ENCODE peak calls at places on chromosomes 7 and 10, in ten cellular contexts. J, C, M, L, T, G, S, X, H and D are unnamed samples.

GRCh38 chr10:73894245-73894971 is 16.5 kb upstream of the PLAU start:
- DNase-seq in J (no peak), C (no peak), M (no peak), L (no peak), T (no peak), G (no peak), S (no peak), X (no peak), H (peak), D (no peak)

GRCh38 chr7:1645071-1646015 is 24.7 kb upstream of the ELFN1 start:
- DNase-seq in J (no peak), C (no peak), M (no peak), L (no peak), T (no peak), G (no peak), S (no peak), X (no peak), H (no peak), D (no peak)

GRCh38 chr7:137266764-137267163 is 76.8 kb downstream of the PTN start:
- DNase-seq in J (no peak), C (no peak), M (no peak), L (no peak), T (no peak), G (no peak), S (no peak), X (no peak), H (no peak), D (no peak)

GRCh38 chr7:40008218-40008815 is 58.3 kb downstream of the CDK13 start:
- DNase-seq in J (no peak), C (no peak), M (no peak), L (no peak), T (no peak), G (no peak), S (no peak), X (no peak), H (peak), D (no peak)

GRCh38 chr10:79588800-79589199 is 21.9 kb upstream of the SFTPA1 start:
- DNase-seq in J (no peak), C (no peak), M (no peak), L (no peak), T (no peak), G (no peak), S (no peak), X (no peak), H (no peak), D (no peak)

GRCh38 chr7:158973440-158973839 is 117.1 kb downstream of the DYNC2I1 start:
- DNase-seq in J (no peak), C (no peak), M (no peak), L (no peak), T (no peak), G (peak), S (no peak), X (no peak), H (no peak), D (no peak)

GRCh38 chr7:40192036-40192435 is 57.2 kb downstream of the SUGCT start:
- DNase-seq in J (no peak), C (no peak), M (no peak), L (no peak), T (no peak), G (no peak), S (no peak), X (no peak), H (no peak), D (no peak)

GRCh38 chr7:20111821-20112542 is 105.2 kb downstream of the MACC1 start:
- DNase-seq in J (no peak), C (no peak), M (no peak), L (no peak), T (no peak), G (no peak), S (no peak), X (no peak), H (no peak), D (no peak)

GRCh38 chr10:107548301-107548700 is 383.8 kb upstream of the SORCS1 start:
- DNase-seq in J (no peak), C (no peak), M (no peak), L (peak), T (no peak), G (no peak), S (no peak), X (no peak), H (no peak), D (no peak)

GRCh38 chr10:122018951-122019413 is 30.0 kb downstream of the TACC2 start:
- DNase-seq in J (no peak), C (no peak), M (no peak), L (no peak), T (no peak), G (no peak), S (no peak), X (no peak), H (peak), D (peak)

GRCh38 chr7:4307645-4308590 is 374.2 kb upstream of the FOXK1 start:
- DNase-seq in J (no peak), C (no peak), M (no peak), L (no peak), T (no peak), G (no peak), S (no peak), X (no peak), H (no peak), D (no peak)

GRCh38 chr7:117010375-117011133 is 57.3 kb downstream of the ST7 start:
- DNase-seq in J (no peak), C (no peak), M (no peak), L (no peak), T (no peak), G (no peak), S (no peak), X (no peak), H (no peak), D (no peak)

GRCh38 chr10:30542001-30542861 is 87.3 kb downstream of the LYZL2 start:
- DNase-seq in J (no peak), C (no peak), M (no peak), L (no peak), T (no peak), G (no peak), S (no peak), X (no peak), H (no peak), D (no peak)

GRCh38 chr7:146544748-146545147 is 428.1 kb downstream of the CNTNAP2 start:
- DNase-seq in J (no peak), C (no peak), M (no peak), L (no peak), T (no peak), G (no peak), S (no peak), X (no peak), H (no peak), D (no peak)

GRCh38 chr10:76981251-76981650 is 656.4 kb downstream of the KCNMA1 start:
- DNase-seq in J (no peak), C (no peak), M (no peak), L (peak), T (no peak), G (no peak), S (no peak), X (no peak), H (no peak), D (no peak)

GRCh38 chr10:126041804-126042231 is 145.5 kb downstream of the FANK1 start:
- DNase-seq in J (no peak), C (peak), M (peak), L (peak), T (no peak), G (peak), S (peak), X (peak), H (peak), D (peak)

GRCh38 chr10:75598998-75599397 is 167.6 kb downstream of the LRMDA start:
- DNase-seq in J (no peak), C (no peak), M (no peak), L (no peak), T (no peak), G (no peak), S (no peak), X (no peak), H (no peak), D (no peak)

GRCh38 chr7:143385891-143386781 is 5.0 kb downstream of the ZYX start:
- DNase-seq in J (peak), C (no peak), M (peak), L (peak), T (no peak), G (no peak), S (no peak), X (peak), H (peak), D (peak)